ENCODE peak calls at places on chromosomes 1 and 21, in five cellular contexts. J is K562, H is HCT116, C is HepG2, Y is SK-N-SH. R is an unnamed sample.

GRCh38 chr1:240004086-240004749 is 87.5 kb upstream of the FMN2 start:
- DNase-seq in J (peak), H (no peak), Y (peak), C (no peak), R (peak)

GRCh38 chr1:19043579-19044443 is 87.3 kb upstream of the IFFO2 start:
- DNase-seq in H (no peak), C (no peak), J (no peak), Y (peak), R (no peak)

GRCh38 chr1:36942093-36942492 is 92.2 kb downstream of the GRIK3 start:
- DNase-seq in Y (no peak), J (no peak), C (no peak), H (no peak), R (no peak)

GRCh38 chr1:39539252-39539790 is 37.3 kb downstream of the PABPC4 start:
- DNase-seq in C (peak), J (peak), H (peak), Y (peak), R (peak)

GRCh38 chr1:51306950-51307349 is 23.4 kb downstream of the TTC39A start:
- DNase-seq in J (no peak), H (no peak), Y (no peak), C (no peak), R (no peak)

GRCh38 chr1:228434674-228435073 is 18.0 kb upstream of the TRIM17 start:
- DNase-seq in H (no peak), C (no peak), J (peak), Y (no peak), R (peak)

GRCh38 chr1:223538921-223539445 is 126.5 kb downstream of the CAPN8 start:
- DNase-seq in C (no peak), Y (no peak), H (no peak), J (no peak), R (no peak)

GRCh38 chr1:167631987-167632680 is 2.1 kb downstream of the RCSD1 start:
- DNase-seq in C (no peak), J (peak), H (no peak), Y (no peak), R (no peak)

GRCh38 chr1:70090875-70091274 is 114.5 kb downstream of the LRRC40 start:
- DNase-seq in J (no peak), C (no peak), Y (no peak), H (no peak), R (no peak)

GRCh38 chr1:218080818-218081217 is 204.3 kb upstream of the RRP15 start:
- DNase-seq in J (no peak), H (no peak), C (no peak), Y (no peak), R (no peak)

GRCh38 chr1:76868154-76868882 is 1.0 kb downstream of the ST6GALNAC5 start:
- DNase-seq in C (no peak), J (no peak), H (no peak), Y (peak), R (peak)

GRCh38 chr1:86018311-86018923 is 138.2 kb downstream of the COL24A1 start:
- DNase-seq in Y (peak), H (peak), C (peak), J (peak), R (peak)

GRCh38 chr1:243493156-243494129 is 237.6 kb downstream of the SDCCAG8 start:
- DNase-seq in J (no peak), H (no peak), Y (peak), C (no peak), R (no peak)

GRCh38 chr1:38611661-38612211 is 247.8 kb downstream of the RRAGC start:
- DNase-seq in J (no peak), H (no peak), C (no peak), Y (peak), R (no peak)

GRCh38 chr21:42590431-42591131 is 62.8 kb upstream of the PDE9A start:
- DNase-seq in J (no peak), H (no peak), Y (no peak), C (no peak), R (no peak)

GRCh38 chr1:107964397-107965111 is 426 bp downstream of the VAV3 start:
- DNase-seq in H (no peak), J (no peak), Y (peak), C (no peak), R (peak)

GRCh38 chr1:48859429-48859828 is 82.7 kb upstream of the BEND5 start:
- DNase-seq in Y (no peak), J (no peak), H (no peak), C (no peak), R (no peak)

GRCh38 chr1:176791911-176792310 is 328.9 kb downstream of the PAPPA2 start:
- DNase-seq in Y (no peak), H (no peak), J (no peak), C (no peak), R (no peak)

GRCh38 chr21:21921410-21922232 is 923.4 kb downstream of the NCAM2 start:
- DNase-seq in C (no peak), J (peak), Y (peak), H (no peak), R (peak)

GRCh38 chr1:36125129-36125991 is at the start of gene COL8A2:
- DNase-seq in H (no peak), J (no peak), Y (peak), C (no peak), R (peak)

GRCh38 chr21:42777757-42778344 is 101.5 kb downstream of the WDR4 start:
- DNase-seq in Y (no peak), J (no peak), C (no peak), H (no peak), R (no peak)

GRCh38 chr21:26597981-26598380 is 24.9 kb upstream of the CYYR1 start:
- DNase-seq in Y (no peak), H (no peak), C (no peak), J (no peak), R (no peak)

GRCh38 chr1:40197656-40198055 is 36.5 kb downstream of the RLF start:
- DNase-seq in C (no peak), J (no peak), Y (peak), H (no peak), R (no peak)

GRCh38 chr1:176545034-176545639 is 82.2 kb downstream of the PAPPA2 start:
- DNase-seq in Y (no peak), J (no peak), H (no peak), C (no peak), R (peak)

GRCh38 chr1:21592086-21592865 is 76.9 kb downstream of the RAP1GAP start:
- DNase-seq in C (no peak), J (no peak), Y (no peak), H (no peak), R (no peak)

GRCh38 chr1:248805905-248806304 is 19.8 kb downstream of the SH3BP5L start:
- DNase-seq in Y (no peak), H (no peak), J (no peak), C (no peak), R (no peak)

GRCh38 chr1:115908565-115909334 is 67.6 kb upstream of the SLC22A15 start:
- DNase-seq in Y (no peak), H (no peak), J (no peak), C (no peak), R (no peak)

GRCh38 chr1:238029126-238029525 is 138.4 kb upstream of the ZP4 start:
- DNase-seq in H (no peak), J (no peak), Y (no peak), C (no peak), R (no peak)

GRCh38 chr1:27357281-27358037 is 9.3 kb downstream of the MAP3K6 start:
- DNase-seq in J (peak), H (no peak), Y (peak), C (peak), R (peak)

GRCh38 chr1:201724760-201725105 is 104.2 kb upstream of the IPO9 start:
- DNase-seq in C (no peak), H (no peak), J (no peak), Y (no peak), R (no peak)

GRCh38 chr1:184567648-184568047 is 180.8 kb downstream of the C1orf21 start:
- DNase-seq in J (no peak), Y (no peak), C (no peak), H (no peak), R (no peak)

GRCh38 chr1:10415211-10415930 is 14.9 kb upstream of the CENPS start:
- DNase-seq in J (peak), H (no peak), Y (no peak), C (peak), R (peak)

GRCh38 chr1:62213075-62213914 is 18.6 kb downstream of the L1TD1 start:
- DNase-seq in J (no peak), C (no peak), H (no peak), Y (no peak), R (peak)

GRCh38 chr1:183645453-183646024 is 7.6 kb downstream of the APOBEC4 start:
- DNase-seq in Y (no peak), J (peak), H (no peak), C (no peak), R (no peak)

GRCh38 chr1:93000291-93000690 is 39.0 kb upstream of the DIPK1A start:
- DNase-seq in C (no peak), H (no peak), J (no peak), Y (no peak), R (peak)
- H3K4me2 ChIP-seq in C (no peak), H (no peak), J (no peak), Y (no peak), R (peak)

GRCh38 chr1:94709891-94710581 is 110.1 kb upstream of the SLC44A3 start:
- DNase-seq in C (no peak), J (no peak), Y (no peak), H (no peak), R (no peak)

GRCh38 chr1:94707321-94708298 is 112.5 kb upstream of the SLC44A3 start:
- DNase-seq in Y (no peak), J (no peak), H (no peak), C (no peak), R (no peak)

GRCh38 chr1:94705755-94706154 is 114.4 kb upstream of the SLC44A3 start:
- DNase-seq in J (no peak), Y (no peak), H (no peak), C (no peak), R (no peak)

GRCh38 chr1:94708299-94708685 is 111.9 kb upstream of the SLC44A3 start:
- DNase-seq in H (no peak), C (no peak), Y (no peak), J (no peak), R (no peak)

GRCh38 chr1:94708811-94709210 is 111.3 kb upstream of the SLC44A3 start:
- DNase-seq in H (no peak), Y (no peak), C (no peak), J (no peak), R (no peak)
- TF ChIP-seq REST in H (no peak), Y (no peak), C (no peak), J (no peak), R (no peak)

DNA sequence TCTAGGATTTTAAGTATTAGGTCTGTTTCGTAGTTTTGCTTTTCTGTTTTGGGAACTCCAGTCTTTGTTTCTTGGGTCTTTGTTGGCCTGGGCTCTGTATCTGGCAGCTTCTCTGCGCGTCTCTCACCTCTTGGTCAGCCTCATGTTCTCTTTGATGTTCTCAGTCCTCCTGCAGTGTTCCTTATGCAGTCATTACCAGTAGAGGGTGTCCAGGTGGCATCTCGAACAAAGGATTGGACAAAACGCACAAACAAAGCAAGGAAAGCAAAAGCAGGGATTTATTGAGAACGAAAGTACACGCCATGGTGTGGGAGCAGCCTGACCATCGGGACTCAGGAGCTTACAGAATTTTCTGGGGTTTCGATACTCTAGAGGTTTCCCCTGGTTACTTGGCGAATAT is 133.7 kb upstream of the COL6A1 start:
- DNase-seq in H (no peak), C (no peak), Y (no peak), J (no peak), R (no peak)
- TF ChIP-seq CTCF in H (no peak), C (no peak), Y (no peak), J (no peak), R (no peak)

GRCh38 chr1:230303069-230303468 is 123.1 kb downstream of the PGBD5 start:
- DNase-seq in J (peak), H (no peak), Y (no peak), C (no peak), R (no peak)
- H3K4me2 ChIP-seq in J (no peak), H (no peak), Y (no peak), C (no peak), R (no peak)

DNA sequence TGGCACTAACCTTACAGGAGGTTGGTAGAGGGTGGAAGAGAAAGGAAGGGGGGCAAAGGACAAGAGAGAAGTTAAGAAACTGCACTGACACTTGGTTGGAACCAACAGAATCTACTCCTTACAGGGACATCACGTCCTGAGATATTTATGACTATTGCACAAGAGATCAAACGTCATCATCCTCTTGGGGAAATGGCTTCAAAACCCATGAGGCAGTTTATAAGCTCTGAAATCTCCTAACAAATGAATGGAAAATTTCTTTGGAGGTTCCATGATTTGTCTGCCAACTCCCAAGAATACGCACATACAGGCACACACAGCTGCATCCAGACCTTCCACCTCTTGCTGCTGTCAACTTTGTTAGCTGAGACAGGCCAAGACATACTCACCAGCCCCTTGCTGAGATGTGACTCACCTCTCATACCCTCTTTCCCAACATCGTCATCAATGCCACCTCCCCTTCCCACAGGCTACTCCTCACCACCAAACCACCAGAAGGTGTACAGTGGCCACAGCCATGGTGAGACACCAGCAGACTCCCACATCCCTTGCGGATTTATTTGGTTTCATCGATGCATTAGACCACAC is 135.5 kb downstream of the SETD4 start:
- DNase-seq in Y (no peak), C (no peak), H (no peak), J (no peak), R (no peak)
- TF ChIP-seq REST in Y (no peak), C (no peak), H (no peak), J (no peak), R (no peak)

GRCh38 chr1:89954401-89954800 is 40.5 kb upstream of the ZNF326 start:
- DNase-seq in Y (no peak), J (no peak), C (no peak), H (no peak), R (no peak)

GRCh38 chr1:89955311-89955710 is 39.6 kb upstream of the ZNF326 start:
- DNase-seq in C (no peak), H (no peak), J (no peak), Y (no peak), R (no peak)

GRCh38 chr1:89953929-89954328 is 41.0 kb upstream of the ZNF326 start:
- DNase-seq in Y (no peak), J (no peak), C (no peak), H (no peak), R (no peak)

GRCh38 chr1:89952021-89952995 is 42.6 kb upstream of the ZNF326 start:
- DNase-seq in J (no peak), C (no peak), Y (no peak), H (no peak), R (peak)

DNA sequence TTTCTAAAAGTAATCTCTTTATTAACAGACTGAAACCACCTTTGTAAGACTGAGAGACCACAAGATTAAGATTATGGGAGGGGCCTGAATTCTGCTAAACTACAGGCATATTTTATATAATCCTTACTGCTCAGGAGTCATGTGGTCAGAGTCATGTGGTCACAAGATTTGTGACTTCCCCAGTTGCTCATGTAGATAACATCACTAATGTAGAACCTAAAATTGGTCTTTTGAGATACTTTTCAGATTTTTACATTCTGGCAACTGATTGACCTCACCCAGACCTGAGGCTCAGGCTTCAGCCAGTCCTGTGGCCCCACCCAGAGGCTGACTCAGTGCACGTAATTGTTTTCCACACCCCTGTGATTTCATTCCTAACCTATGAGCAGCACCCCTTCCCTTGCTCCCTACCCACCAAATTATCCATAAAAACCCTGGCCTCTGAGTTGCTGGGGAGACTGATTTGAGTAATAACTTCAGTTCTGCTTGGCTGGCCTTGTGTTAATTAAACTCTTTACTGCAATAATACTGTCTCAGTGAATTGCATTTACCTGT is 41.8 kb upstream of the ZNF326 start:
- DNase-seq in Y (no peak), C (peak), H (peak), J (peak), R (peak)
- TF ChIP-seq CTCF in Y (peak), C (peak), H (no peak), J (peak), R (peak)

DNA sequence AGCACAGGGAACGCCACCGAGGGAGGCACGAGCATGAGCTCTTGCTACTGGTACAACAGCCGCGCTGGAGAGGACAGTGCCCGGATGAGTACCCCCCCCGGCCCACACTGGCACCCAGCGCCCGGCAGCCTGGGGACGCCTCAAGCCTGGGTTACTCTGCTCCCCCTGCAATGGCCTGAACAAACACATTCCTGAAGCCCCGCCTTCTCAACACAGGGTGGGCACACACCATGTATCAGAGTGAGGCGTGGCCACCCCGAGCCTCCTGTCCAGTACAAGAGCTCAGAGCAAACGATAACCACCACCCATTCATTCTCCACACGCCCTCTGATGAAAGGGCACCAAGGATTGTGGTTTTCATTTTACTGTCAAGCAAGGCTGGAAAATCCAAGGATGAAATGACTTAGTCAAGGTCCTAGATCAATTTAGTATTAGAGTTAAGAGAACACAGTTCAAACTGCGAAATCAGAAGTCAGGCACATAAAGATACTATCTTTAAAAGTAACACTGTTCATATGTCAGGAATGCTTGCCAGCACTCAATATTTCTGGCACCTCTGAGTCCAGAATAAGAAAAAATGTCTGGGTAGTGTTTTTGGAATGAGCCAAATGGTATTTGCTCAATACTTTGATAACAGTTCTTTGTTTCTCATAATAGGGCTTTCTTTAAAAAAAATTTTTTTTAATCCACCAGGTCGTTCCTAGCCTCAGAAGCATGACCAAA is 22.0 kb downstream of the UBE2G2 start:
- DNase-seq in J (no peak), C (no peak), H (no peak), Y (no peak), R (no peak)
- H3K4me2 ChIP-seq in J (no peak), C (no peak), H (peak), Y (no peak), R (no peak)

DNA sequence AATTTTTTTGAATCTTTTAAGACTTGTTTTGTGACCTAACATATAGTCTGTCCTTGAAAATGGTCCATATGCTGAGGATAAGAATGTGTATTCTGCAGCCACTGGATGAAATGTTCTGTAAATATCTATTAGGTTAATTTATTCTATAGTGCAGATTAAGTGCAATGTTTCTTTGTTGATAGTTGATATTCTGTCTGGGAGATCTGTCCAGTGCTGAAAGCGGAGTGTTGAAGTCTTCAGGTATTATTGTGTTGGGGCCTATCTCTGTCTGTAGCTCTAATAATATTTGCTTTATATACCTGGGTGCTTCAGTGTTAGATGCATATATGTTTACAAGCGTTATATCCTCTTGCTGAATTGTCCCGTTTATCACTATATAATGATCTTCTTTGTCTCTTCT is 7.7 kb upstream of the KLHL12 start:
- DNase-seq in Y (no peak), J (no peak), C (no peak), H (no peak), R (no peak)
- TF ChIP-seq REST in Y (peak), J (no peak), C (no peak), H (no peak), R (peak)

R was measured in GM23338.